ENCODE peak calls at places on chromosome 17, in seven cellular contexts. E, W, K, J, U, G and M are unnamed samples.

GRCh38 chr17:11641521-11642275 is 43.4 kb downstream of the DNAH9 start:
- DNase-seq in E (no peak), W (no peak), K (no peak), J (no peak), U (no peak), G (no peak), M (no peak)

GRCh38 chr17:48294989-48295892 is 134.8 kb downstream of the SKAP1 start:
- DNase-seq in E (no peak), W (no peak), K (no peak), J (no peak), U (no peak), G (no peak), M (no peak)

GRCh38 chr17:58335779-58336455 is 7.3 kb upstream of the TSPOAP1 start:
- DNase-seq in E (no peak), W (no peak), K (peak), J (no peak), U (no peak), G (no peak), M (peak)

GRCh38 chr17:66726371-66726770 is 108.5 kb upstream of the CACNG5 start:
- DNase-seq in E (no peak), W (no peak), K (no peak), J (no peak), U (no peak), G (no peak), M (no peak)

GRCh38 chr17:48643697-48644012 is 17.5 kb upstream of the HOXB9 start:
- DNase-seq in E (no peak), W (no peak), K (peak), J (no peak), U (no peak), G (no peak), M (no peak)

GRCh38 chr17:29138184-29138955 is 41.8 kb downstream of the MYO18A start:
- DNase-seq in E (no peak), W (no peak), K (no peak), J (no peak), U (no peak), G (no peak), M (no peak)

GRCh38 chr17:71224824-71225575 is 895.8 kb upstream of the SOX9 start:
- DNase-seq in E (no peak), W (no peak), K (peak), J (no peak), U (no peak), G (no peak), M (no peak)

GRCh38 chr17:78375401-78376079 is 2.9 kb upstream of the PGS1 start:
- DNase-seq in E (no peak), W (no peak), K (no peak), J (no peak), U (peak), G (no peak), M (no peak)

GRCh38 chr17:12395733-12396354 is 269.8 kb upstream of the MYOCD start:
- DNase-seq in E (peak), W (no peak), K (peak), J (peak), U (peak), G (no peak), M (no peak)

GRCh38 chr17:53646835-53647234 is 175.9 kb upstream of the KIF2B start:
- DNase-seq in E (no peak), W (no peak), K (no peak), J (no peak), U (no peak), G (no peak), M (no peak)
- TF ChIP-seq CTCF in E (no peak), W (no peak), K (no peak), J (no peak), U (no peak), G (no peak), M (no peak)

DNA sequence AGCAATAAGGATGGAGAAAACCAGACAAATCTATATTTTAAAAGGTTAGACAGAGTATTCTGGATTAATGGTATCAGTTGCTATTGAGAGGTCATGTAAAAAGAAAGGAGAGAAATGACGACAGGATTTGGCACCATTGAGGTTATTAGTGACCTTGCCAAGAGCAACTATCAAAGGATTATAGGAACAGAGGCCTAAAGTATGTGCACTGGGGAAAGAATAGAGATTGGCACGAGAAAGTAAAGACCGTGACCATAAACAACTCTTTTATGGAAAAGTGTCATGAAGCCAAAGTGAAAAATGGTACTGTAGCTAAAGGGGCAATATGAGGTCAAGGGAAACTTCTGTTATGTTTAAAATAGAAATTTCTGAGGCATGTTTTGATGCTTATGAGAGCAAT is 115.2 kb upstream of the KIF2B start:
- DNase-seq in E (no peak), W (no peak), K (no peak), J (no peak), U (no peak), G (no peak), M (no peak)
- TF ChIP-seq CTCF in E (no peak), W (no peak), K (no peak), J (no peak), U (no peak), G (no peak), M (no peak)

GRCh38 chr17:39636927-39637736 is at the start of gene STARD3:
- DNase-seq in E (peak), W (peak), K (peak), J (peak), U (peak), G (no peak), M (peak)
- TF ChIP-seq CTCF in E (no peak), W (no peak), K (no peak), J (no peak), U (no peak), G (peak), M (no peak)

DNA sequence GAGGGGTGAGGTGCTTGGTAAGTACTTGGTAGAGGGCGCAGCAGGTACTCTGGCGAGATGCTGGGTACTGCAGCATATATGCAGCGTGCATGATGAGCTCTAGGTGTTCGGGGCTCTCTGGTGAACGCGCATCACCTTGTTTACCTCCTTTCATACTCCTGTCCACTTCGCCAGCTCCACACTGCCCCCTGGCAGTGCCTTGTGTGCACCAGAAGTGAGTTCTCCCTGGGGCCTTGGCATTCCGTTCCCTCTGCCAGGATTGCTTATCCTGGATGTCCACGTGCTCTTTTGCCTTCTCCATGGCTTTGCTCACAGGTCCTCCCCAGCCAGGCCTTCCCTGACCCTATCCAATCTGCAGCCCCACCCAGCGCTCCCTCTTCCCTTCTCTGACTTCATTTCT is 154.2 kb downstream of the MRM1 start:
- DNase-seq in E (peak), W (no peak), K (peak), J (peak), U (peak), G (no peak), M (no peak)
- TF ChIP-seq CTCF in E (peak), W (no peak), K (peak), J (peak), U (no peak), G (peak), M (peak)

DNA sequence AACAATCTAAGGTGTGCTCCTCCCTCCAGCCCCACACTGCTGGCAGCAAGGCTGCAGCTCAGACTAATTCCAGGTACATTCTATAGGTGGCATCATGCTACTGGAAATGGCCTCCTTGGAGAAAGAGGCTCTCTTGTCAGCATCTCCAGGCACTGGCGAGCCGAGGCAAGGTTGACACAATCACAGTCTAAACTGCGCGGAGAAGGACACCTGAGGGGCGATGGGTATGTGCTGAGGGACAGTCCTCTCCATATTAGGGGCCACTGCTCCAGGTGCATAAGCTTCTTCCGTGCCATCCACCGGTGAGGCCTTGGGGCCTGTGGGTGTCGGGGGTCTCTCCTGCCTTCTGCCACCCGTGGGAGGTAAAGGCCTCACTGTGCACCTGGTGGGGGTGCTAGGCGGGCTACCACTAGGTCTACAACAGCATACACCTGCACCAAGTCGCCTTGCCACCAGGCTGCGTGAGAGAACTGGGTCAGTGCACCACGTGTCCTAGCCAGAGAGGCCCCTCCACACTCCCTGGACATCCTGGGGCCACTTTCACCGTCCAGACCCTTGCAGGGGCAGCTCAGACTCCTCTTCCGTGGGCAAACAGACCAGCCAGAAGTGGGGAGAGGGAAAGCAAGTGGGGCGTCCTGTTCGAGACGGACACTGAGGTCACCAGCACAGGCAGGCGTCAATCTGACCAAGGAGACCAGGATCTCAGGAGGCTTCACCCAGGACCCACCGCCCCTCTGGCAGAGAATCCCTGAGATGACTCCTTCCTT is 12.1 kb upstream of the CBX8 start:
- DNase-seq in E (no peak), W (no peak), K (peak), J (peak), U (peak), G (no peak), M (no peak)
- TF ChIP-seq CTCF in E (no peak), W (no peak), K (peak), J (peak), U (no peak), G (no peak), M (peak)

DNA sequence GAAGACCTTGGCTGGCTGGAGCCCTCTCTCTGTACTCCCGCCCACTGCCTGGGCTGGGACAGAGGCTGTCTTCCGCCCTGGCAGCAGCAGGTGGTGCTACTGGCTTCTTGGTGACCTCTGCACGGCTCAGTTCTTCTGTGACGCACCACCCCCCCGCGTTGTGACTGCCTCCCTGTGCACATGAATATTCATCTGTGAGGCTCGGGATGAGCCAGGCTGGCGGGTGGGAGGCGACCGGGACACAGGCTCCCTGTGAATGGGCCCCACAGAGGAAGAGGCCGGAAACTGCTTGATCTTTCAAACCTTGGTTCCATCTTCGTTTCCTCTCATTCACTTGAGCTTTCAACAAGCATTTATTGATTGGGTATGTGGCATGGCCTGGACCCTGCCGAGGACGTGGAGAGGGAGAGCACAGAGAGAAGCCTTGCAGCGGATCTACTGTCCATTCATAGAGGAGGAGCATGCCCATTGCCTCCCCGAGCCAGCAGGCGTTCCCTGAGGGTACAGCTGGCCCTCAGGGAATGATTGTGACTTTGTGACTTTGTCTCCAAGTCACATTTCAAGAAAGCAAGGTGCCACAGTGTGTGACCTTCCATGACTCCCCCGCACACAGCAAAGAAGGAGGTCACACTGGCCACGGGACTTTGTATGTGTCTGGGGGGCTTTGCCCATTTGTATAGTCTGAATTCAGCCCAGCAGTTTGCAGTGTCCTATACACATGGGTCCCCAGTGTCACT is 45.0 kb downstream of the B9D1 start:
- DNase-seq in E (peak), W (peak), K (peak), J (peak), U (no peak), G (no peak), M (no peak)
- TF ChIP-seq CTCF in E (no peak), W (no peak), K (peak), J (peak), U (peak), G (peak), M (no peak)